ENCODE peak calls at places on chromosome 6, in six cellular contexts. J is lower lobe of right lung, R is tibial nerve, U is Panc1, L is keratinocyte, W is aorta. O is an unnamed sample.

GRCh38 chr6:116221067-116221466 is 32.8 kb downstream of the TSPYL4 start:
- DNase-seq in U (no peak), L (no peak), W (no peak), R (no peak), J (no peak), O (no peak)

GRCh38 chr6:169256061-169256460 is 2.4 kb upstream of the THBS2 start:
- DNase-seq in J (no peak), L (no peak), U (no peak), W (no peak), R (no peak), O (no peak)

GRCh38 chr6:150959071-150959637 is 93.7 kb downstream of the MTHFD1L start:
- DNase-seq in R (no peak), J (no peak), U (no peak), W (no peak), L (no peak), O (no peak)

GRCh38 chr6:125952764-125953501 is 3.6 kb upstream of the HINT3 start:
- DNase-seq in W (no peak), R (no peak), J (peak; percentile 48), U (no peak), L (no peak), O (no peak)

GRCh38 chr6:97085772-97086171 is 161.2 kb downstream of the KLHL32 start:
- DNase-seq in U (no peak), W (no peak), R (no peak), L (peak; percentile 0), J (no peak), O (no peak)

GRCh38 chr6:169846286-169847056 is 95.0 kb downstream of the ERMARD start:
- DNase-seq in L (no peak), W (no peak), J (no peak), U (no peak), R (no peak), O (no peak)

GRCh38 chr6:5679696-5680494 is 326.8 kb downstream of the NRN1 start:
- DNase-seq in R (no peak), U (no peak), L (no peak), W (no peak), J (no peak), O (no peak)

GRCh38 chr6:1202201-1202600 is 109.7 kb upstream of the FOXQ1 start:
- DNase-seq in U (no peak), J (no peak), R (no peak), W (no peak), L (no peak), O (no peak)

GRCh38 chr6:42322676-42323075 is 105.0 kb upstream of the MRPS10 start:
- DNase-seq in W (no peak), U (no peak), J (no peak), R (no peak), L (no peak), O (no peak)

GRCh38 chr6:160035241-160035640 is 66.4 kb downstream of the IGF2R start:
- DNase-seq in U (no peak), R (no peak), J (no peak), L (no peak), W (no peak), O (no peak)

GRCh38 chr6:44702292-44702691 is 314.8 kb downstream of the CDC5L start:
- DNase-seq in J (no peak), L (no peak), U (no peak), W (no peak), R (no peak), O (no peak)

GRCh38 chr6:81614292-81614691 is 138.2 kb downstream of the TENT5A start:
- DNase-seq in U (no peak), L (no peak), J (no peak), W (no peak), R (no peak), O (no peak)

GRCh38 chr6:62043079-62043478 is 242.9 kb downstream of the KHDRBS2 start:
- DNase-seq in L (no peak), J (no peak), R (no peak), W (no peak), U (no peak), O (no peak)

GRCh38 chr6:74065713-74066112 is 369.7 kb downstream of the CD109 start:
- DNase-seq in J (no peak), L (no peak), W (no peak), U (no peak), R (no peak), O (no peak)

GRCh38 chr6:36850001-36850400 is 10.8 kb upstream of the CPNE5 start:
- DNase-seq in R (no peak), U (no peak), W (no peak), J (no peak), L (no peak), O (no peak)

GRCh38 chr6:36845233-36845632 is 6.0 kb upstream of the CPNE5 start:
- DNase-seq in R (no peak), U (no peak), J (no peak), L (no peak), W (no peak), O (no peak)

GRCh38 chr6:36848658-36849441 is 9.6 kb upstream of the CPNE5 start:
- DNase-seq in U (no peak), R (no peak), J (peak; percentile 80), W (no peak), L (no peak), O (no peak)

GRCh38 chr6:36847152-36847551 is 7.9 kb upstream of the CPNE5 start:
- DNase-seq in J (no peak), R (no peak), L (no peak), U (no peak), W (no peak), O (no peak)

DNA sequence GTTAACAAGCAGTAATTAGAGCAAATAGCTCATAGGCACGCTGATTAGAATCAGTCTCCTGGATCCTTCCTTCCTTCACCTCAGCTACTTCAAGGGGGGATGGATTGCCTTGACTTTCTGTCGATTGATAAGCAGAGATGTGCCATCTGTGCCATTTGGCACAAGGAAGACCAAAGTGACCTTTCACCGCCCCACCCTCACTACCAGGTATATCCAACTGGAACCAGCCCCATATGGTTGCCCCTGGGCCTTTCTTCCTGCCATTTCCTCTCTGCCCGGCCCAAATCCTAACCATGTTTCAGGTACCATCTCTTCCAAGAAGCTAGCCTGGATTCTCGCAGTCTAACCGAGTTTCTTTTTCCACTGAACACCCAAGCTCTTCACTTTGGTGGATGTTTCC is 8.7 kb upstream of the CPNE5 start:
- DNase-seq in R (no peak), U (no peak), W (no peak), J (no peak), L (no peak), O (no peak)
- H3K27ac ChIP-seq in R (no peak overlapping the region), U (no peak overlapping the region), W (no peak overlapping the region), J (no peak overlapping the region), L (no peak overlapping the region), O (no peak overlapping the region)

GRCh38 chr6:137868721-137869631 is 1.9 kb downstream of the TNFAIP3 start:
- DNase-seq in J (no peak), W (no peak), L (no peak), R (no peak), U (no peak), O (no peak)

GRCh38 chr6:137867685-137868509 is 838 bp downstream of the TNFAIP3 start:
- DNase-seq in U (no peak), L (no peak), R (no peak), W (peak; percentile 54), J (peak; percentile 53), O (no peak)

GRCh38 chr6:137866914-137867684 is at the start of gene TNFAIP3:
- DNase-seq in J (peak; percentile 96), R (peak; percentile 90), W (peak; percentile 95), U (peak; percentile 56), L (peak; percentile 75), O (peak; percentile 86)

GRCh38 chr6:137864812-137865508 is 2.1 kb upstream of the TNFAIP3 start:
- DNase-seq in J (no peak), W (no peak), L (no peak), R (no peak), U (no peak), O (no peak)

DNA sequence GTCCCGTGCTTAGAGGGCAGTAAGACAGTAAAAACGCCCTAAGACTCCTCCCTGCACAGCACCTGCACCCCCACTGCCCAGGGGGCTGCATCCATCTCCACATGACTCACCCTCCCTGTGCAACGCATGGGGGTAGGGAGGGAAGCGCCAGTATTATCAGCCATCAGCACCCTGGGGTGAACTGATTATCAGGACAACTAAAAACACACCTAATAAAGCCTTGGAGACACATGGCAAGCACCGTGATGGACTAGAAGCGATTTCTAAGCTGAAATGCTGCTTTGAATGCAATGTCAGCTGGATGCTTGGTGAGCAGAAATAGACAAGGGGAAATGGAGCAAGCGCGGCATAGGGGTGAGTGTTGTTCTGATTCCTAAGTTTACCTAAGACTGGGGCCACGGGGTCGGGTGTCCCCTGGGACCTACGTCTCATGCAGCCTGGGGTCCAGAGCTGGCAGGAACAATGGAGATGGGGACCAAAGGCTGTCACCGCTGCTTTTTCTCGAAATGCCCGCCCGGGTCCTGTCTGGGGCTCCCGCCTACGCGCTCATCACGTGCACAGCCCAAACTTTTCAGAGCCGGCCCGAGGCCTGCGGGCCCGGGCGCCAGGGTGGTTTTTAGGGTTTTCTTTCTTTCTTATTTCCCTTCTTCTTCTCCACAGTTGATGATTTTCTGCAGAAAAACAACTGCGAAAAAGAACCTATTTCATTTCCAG is 702 bp upstream of the TNFAIP3 start:
- DNase-seq in U (no peak), L (no peak), W (no peak), J (peak; percentile 82), R (peak; percentile 39), O (peak; percentile 42)
- H3K27ac ChIP-seq in U (peak overlapping the region; percentile 59), L (peak overlapping the region; percentile 91), W (peak overlapping the region; percentile 40), J (peak overlapping the region; percentile 86), R (peak overlapping the region; percentile 80), O (peak overlapping the region; percentile 77)

DNA sequence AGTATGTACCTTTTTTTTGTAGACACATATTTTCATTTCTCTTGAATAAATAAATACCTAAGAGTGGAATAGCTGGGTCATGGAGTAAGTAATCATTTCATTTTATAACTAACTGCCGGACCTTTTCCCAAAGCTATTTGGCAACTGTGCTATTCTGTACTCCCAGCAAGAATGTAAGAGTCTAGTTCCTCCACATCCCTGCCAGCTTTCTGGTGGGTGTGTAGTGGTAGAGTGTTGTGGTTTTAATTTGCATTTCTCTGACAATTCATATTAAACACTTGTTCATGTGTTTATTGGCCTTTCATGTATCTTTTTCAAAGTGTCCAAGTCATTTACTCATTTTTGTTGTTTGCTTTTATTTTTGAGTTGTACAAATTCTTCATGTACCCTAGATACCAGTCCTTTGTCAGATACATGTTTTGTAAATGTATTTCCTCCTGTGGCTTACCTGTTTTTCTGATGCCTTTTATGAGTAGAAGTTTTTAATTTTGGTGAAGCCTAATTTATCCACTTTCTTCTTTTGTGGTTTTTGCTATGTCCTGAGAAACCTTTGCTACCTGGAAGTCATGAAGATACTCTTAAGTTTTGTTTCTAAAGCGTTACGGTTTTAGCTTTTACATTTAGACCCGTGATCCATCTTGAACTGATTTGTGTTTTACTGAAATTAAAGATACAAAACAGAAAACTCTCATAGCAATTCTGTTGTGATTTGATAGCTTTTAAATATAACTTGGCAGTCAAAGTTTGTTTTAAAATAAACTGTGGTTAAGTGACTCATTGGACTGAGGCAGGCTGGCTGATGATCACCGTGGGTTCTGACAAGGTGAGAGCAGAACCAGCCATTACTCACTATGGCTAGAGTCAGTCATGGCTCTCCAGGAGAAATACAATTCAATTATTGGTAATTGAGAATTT is 7.9 kb downstream of the MYLIP start:
- DNase-seq in R (no peak), U (no peak), L (no peak), W (peak; percentile 61), J (no peak), O (peak; percentile 79)
- H3K27ac ChIP-seq in R (no peak overlapping the region), U (no peak overlapping the region), L (no peak overlapping the region), W (peak overlapping the region; percentile 43), J (no peak overlapping the region), O (peak overlapping the region; percentile 98)

DNA sequence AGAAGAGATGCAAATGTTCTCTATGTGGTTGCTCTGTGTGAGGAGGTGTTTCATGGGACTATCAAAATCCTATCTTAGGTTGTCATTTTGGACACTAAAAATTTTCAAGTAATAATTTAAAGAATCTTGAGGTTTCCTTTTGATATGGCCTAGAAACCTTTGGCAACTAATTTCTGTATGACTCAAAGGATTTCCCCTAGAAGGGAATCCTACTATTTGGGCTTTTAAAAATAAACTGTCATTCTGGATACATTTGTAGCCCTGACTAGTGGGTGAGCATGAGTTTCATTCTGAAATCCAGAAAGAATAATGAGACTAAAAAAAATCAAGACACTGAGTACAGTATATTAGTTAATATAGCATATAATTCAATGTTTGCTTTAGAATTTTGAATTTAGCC is 25.5 kb upstream of the RAB23 start:
- DNase-seq in L (no peak), J (no peak), R (no peak), W (no peak), U (no peak), O (no peak)
- H3K27ac ChIP-seq in L (no peak overlapping the region), J (no peak overlapping the region), R (no peak overlapping the region), W (peak overlapping the region; percentile 43), U (no peak overlapping the region), O (no peak overlapping the region)